ENCODE peak calls at places on chromosomes 2 and 18, in six cellular contexts. G is IMR-90, L is H9, P is H1, U is mesenchymal stem cell, R is trophoblast cell. I is an unnamed sample.

GRCh38 chr2:19955544-19956422 is 34.1 kb downstream of the WDR35 start:
- DNase-seq in G (peak), U (peak), L (peak), P (peak), R (peak), I (peak)

GRCh38 chr2:107338059-107338458 is 452.1 kb upstream of the ST6GAL2 start:
- DNase-seq in G (no peak), R (no peak), L (no peak), U (no peak), P (no peak), I (no peak)

GRCh38 chr18:27473359-27473758 is 288.3 kb upstream of the CHST9 start:
- DNase-seq in R (no peak), G (no peak), P (no peak), L (no peak), U (no peak), I (no peak)

GRCh38 chr18:7482342-7482741 is 84.8 kb upstream of the PTPRM start:
- DNase-seq in P (no peak), G (no peak), R (no peak), L (no peak), U (no peak), I (no peak)

GRCh38 chr2:18498531-18498930 is 61.9 kb downstream of the RDH14 start:
- DNase-seq in G (no peak), U (no peak), P (no peak), L (no peak), R (no peak), I (no peak)

GRCh38 chr2:84435331-84436081 is 23.6 kb downstream of the SUCLG1 start:
- DNase-seq in P (no peak), R (no peak), U (peak), L (no peak), G (peak), I (no peak)

GRCh38 chr2:104851236-104852160 is 2.4 kb upstream of the POU3F3 start:
- DNase-seq in R (no peak), U (no peak), P (no peak), G (no peak), L (no peak), I (no peak)

GRCh38 chr2:238669581-238670340 is 178.1 kb upstream of the TWIST2 start:
- DNase-seq in R (peak), U (no peak), G (no peak), L (no peak), P (no peak), I (no peak)

GRCh38 chr2:134411279-134411827 is 157.5 kb downstream of the MGAT5 start:
- DNase-seq in R (no peak), L (no peak), U (no peak), G (no peak), P (no peak), I (no peak)

GRCh38 chr2:210376618-210377175 is 61.7 kb upstream of the MYL1 start:
- DNase-seq in L (no peak), U (no peak), P (no peak), G (no peak), R (no peak), I (no peak)

GRCh38 chr18:471701-472100 is 28.8 kb downstream of the COLEC12 start:
- DNase-seq in G (no peak), P (no peak), R (no peak), L (no peak), U (peak), I (no peak)

GRCh38 chr18:78986018-78986481 is 6.4 kb downstream of the SALL3 start:
- DNase-seq in L (no peak), G (no peak), P (no peak), U (no peak), R (no peak), I (no peak)

GRCh38 chr2:227095346-227095745 is 68.7 kb downstream of the COL4A4 start:
- DNase-seq in G (no peak), R (no peak), U (peak), L (no peak), P (no peak), I (no peak)

DNA sequence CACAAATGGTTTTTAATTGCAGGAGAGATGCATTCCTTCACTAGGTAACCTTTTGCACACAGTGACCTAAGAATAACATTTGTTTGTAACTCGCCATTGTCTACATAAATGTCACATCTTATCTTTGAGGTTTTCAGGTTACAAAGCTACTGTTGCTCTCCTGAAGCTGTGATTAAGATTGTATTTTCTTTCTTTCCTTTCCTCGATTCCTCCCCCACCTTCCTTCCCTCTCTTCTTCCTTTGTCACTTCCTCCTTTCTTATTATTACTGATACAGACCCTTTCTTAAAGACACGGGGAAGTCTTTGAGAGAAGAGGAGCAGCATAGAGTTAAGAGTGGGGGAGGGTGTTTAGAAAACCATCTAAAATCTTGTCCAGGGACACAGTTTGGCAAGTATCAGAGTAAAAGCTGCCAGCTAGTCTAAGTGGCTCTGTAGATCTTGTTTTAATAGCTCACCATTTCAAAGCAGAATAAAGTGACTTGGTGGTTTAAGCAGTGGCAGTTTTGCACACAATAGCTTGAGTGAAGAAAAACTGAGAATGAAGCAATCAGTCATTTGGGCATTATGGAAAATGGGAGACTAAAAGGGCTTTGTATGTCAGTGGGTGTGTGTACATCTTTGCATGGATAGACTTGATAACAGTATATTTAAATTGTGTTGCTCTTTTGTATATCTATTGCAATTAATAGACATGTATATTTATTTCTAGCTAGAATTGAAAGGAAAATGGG is 10.9 kb downstream of the CERS6 start:
- DNase-seq in G (no peak), R (no peak), U (no peak), L (no peak), P (no peak), I (no peak)
- H3K14ac ChIP-seq in G (no peak), R (no peak), U (no peak), L (no peak), P (no peak), I (no peak)

GRCh38 chr2:162490795-162491470 is 147.0 kb downstream of the GCA start:
- DNase-seq in G (no peak), L (no peak), R (peak), P (no peak), U (no peak), I (no peak)
- H3K4me2 ChIP-seq in G (no peak), L (no peak), R (no peak), P (no peak), U (no peak), I (no peak)

DNA sequence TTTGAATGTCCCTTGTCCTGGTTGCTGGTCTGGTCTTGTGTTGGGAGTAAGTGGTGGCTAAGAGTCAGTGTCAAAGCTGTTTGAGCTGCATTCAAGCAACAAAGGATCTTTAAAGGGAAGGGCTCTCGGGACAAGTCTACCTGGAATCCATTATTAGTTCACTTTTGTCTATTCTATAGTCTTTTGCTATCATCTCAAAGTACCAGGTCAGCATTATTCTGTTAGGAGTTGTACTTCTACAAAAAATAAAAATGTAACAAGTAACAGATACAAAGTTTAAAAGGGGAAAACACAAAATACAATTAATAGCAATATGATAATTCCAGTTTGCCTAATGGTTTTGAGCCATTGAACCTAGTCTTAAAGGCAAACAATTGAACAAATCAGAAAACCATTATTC is 317.9 kb downstream of the ZNF516 start:
- DNase-seq in P (no peak), L (no peak), U (no peak), G (no peak), R (no peak), I (no peak)
- H3K14ac ChIP-seq in P (no peak), L (no peak), U (no peak), G (no peak), R (no peak), I (no peak)

GRCh38 chr18:48773821-48774220 is 176.9 kb downstream of the SMAD7 start:
- DNase-seq in R (no peak), L (no peak), P (no peak), U (no peak), G (no peak), I (no peak)

GRCh38 chr18:48774941-48775340 is 175.8 kb downstream of the SMAD7 start:
- DNase-seq in R (no peak), U (no peak), G (no peak), P (no peak), L (no peak), I (no peak)

GRCh38 chr18:48771641-48772380 is 179.0 kb downstream of the SMAD7 start:
- DNase-seq in U (no peak), L (no peak), P (no peak), G (no peak), R (no peak), I (no peak)

GRCh38 chr18:48770243-48770642 is 180.5 kb downstream of the SMAD7 start:
- DNase-seq in L (no peak), P (no peak), R (no peak), G (no peak), U (no peak), I (no peak)

DNA sequence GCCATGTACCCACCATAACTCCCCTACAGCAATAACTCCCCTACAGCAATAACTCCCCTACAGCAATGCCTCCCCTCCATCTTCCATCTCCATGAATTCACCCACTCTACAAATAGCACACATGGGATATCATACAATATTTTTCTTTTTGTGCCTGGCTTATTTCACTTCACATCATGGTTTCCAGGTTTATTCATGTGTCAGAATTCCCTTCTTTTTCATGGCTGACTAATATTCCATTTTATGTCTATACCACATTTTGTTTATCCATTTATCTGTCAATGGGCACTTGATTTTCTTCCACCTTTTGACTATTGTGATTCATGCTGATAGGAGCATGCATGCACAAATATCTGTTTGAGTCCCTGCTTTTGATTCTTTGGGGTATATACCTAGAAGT is 178.3 kb downstream of the SMAD7 start:
- DNase-seq in R (no peak), L (no peak), P (no peak), G (no peak), U (no peak), I (no peak)
- H3K4me2 ChIP-seq in R (no peak), L (no peak), P (no peak), G (no peak), U (no peak), I (no peak)

GRCh38 chr2:216665717-216666116 is 29.6 kb downstream of the IGFBP5 start:
- DNase-seq in L (peak), P (peak), U (no peak), R (no peak), G (no peak), I (peak)

GRCh38 chr2:216664593-216665034 is 30.7 kb downstream of the IGFBP5 start:
- DNase-seq in G (peak), R (no peak), L (no peak), P (no peak), U (no peak), I (no peak)

GRCh38 chr2:216665240-216665639 is 30.1 kb downstream of the IGFBP5 start:
- DNase-seq in R (no peak), P (no peak), U (no peak), G (no peak), L (peak), I (no peak)

GRCh38 chr2:216663846-216664245 is 30.6 kb downstream of the IGFBP2 start:
- DNase-seq in L (no peak), P (no peak), G (no peak), U (no peak), R (no peak), I (no peak)

GRCh38 chr2:216666461-216667233 is 28.7 kb downstream of the IGFBP5 start:
- DNase-seq in G (peak), R (peak), U (peak), P (peak), L (peak), I (peak)
- H3K14ac ChIP-seq in G (no peak), R (no peak), U (no peak), P (no peak), L (no peak), I (no peak)

I was measured in neuronal stem cell.